ENCODE peak calls at places on chromosomes 13 and 19, in four cellular contexts. One of them, this sample, is unnamed.

GRCh38 chr13:96214804-96215445 is 125.0 kb downstream of the HS6ST3 start:
- DNase-seq in SK-N-SH: no peak
- DNase-seq in K562: peak; percentile 1
- DNase-seq in H1: no peak
- DNase-seq in this sample: no peak

GRCh38 chr13:77374786-77375185 is 47.9 kb upstream of the MYCBP2 start:
- DNase-seq in H1: no peak
- DNase-seq in SK-N-SH: no peak
- DNase-seq in K562: no peak
- DNase-seq in this sample: no peak

GRCh38 chr13:109485136-109485794 is 301.1 kb downstream of the IRS2 start:
- DNase-seq in K562: no peak
- DNase-seq in H1: no peak
- DNase-seq in SK-N-SH: no peak
- DNase-seq in this sample: no peak

GRCh38 chr19:28873301-28873700 is 339.6 kb downstream of the UQCRFS1 start:
- DNase-seq in SK-N-SH: no peak
- DNase-seq in H1: no peak
- DNase-seq in K562: no peak
- DNase-seq in this sample: no peak

GRCh38 chr19:17125052-17125727 is 49.6 kb downstream of the MYO9B start:
- DNase-seq in K562: no peak
- DNase-seq in H1: no peak
- DNase-seq in SK-N-SH: no peak
- DNase-seq in this sample: no peak

GRCh38 chr19:33644284-33644836 is 22.6 kb downstream of the CHST8 start:
- DNase-seq in K562: no peak
- DNase-seq in H1: no peak
- DNase-seq in SK-N-SH: no peak
- DNase-seq in this sample: no peak

GRCh38 chr13:75547917-75548316 is 1.7 kb upstream of the UCHL3 start:
- DNase-seq in SK-N-SH: no peak
- DNase-seq in K562: no peak
- DNase-seq in H1: no peak
- DNase-seq in this sample: no peak

GRCh38 chr19:13026478-13026999 is 31.3 kb downstream of the NFIX start:
- DNase-seq in K562: no peak
- DNase-seq in H1: no peak
- DNase-seq in SK-N-SH: no peak
- DNase-seq in this sample: no peak

DNA sequence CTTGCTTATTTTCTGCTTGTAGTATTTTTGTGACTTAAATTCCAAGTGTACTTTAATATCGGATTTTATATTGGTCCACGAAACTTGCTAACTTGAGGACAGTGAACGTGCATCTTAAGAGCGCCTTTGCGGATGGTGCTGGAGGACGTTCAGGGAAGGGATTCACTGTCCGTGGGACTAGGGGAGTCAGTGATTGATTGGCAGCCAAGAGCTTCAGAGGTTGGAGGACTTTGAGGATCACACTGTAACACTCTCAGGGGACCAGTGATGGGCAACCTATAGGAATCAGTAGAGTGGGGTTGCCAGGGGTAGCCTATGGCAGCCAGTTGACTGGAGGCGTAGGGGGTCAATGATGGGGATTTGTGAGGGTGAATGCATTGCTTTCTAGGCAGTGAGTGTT is 516 bp downstream of the ZNF175 start:
- DNase-seq in H1: no peak
- DNase-seq in K562: peak; percentile 22
- DNase-seq in SK-N-SH: peak; percentile 20
- DNase-seq in this sample: no peak
- TF ChIP-seq TEAD4 in H1: no peak
- TF ChIP-seq TEAD4 in K562: no peak
- TF ChIP-seq TEAD4 in SK-N-SH: no peak
- TF ChIP-seq TEAD4 in this sample: no peak

GRCh38 chr13:112587767-112588489 is at the start of gene TUBGCP3:
- DNase-seq in SK-N-SH: peak; percentile 97
- DNase-seq in H1: no peak
- DNase-seq in K562: peak; percentile 86
- DNase-seq in this sample: peak; percentile 82
- TF ChIP-seq TEAD4 in SK-N-SH: peak; percentile 2
- TF ChIP-seq TEAD4 in H1: peak; percentile 77
- TF ChIP-seq TEAD4 in K562: no peak
- TF ChIP-seq TEAD4 in this sample: peak; percentile 88

GRCh38 chr13:30021611-30022010 is 171.2 kb upstream of the UBL3 start:
- DNase-seq in K562: no peak
- DNase-seq in SK-N-SH: no peak
- DNase-seq in H1: no peak
- DNase-seq in this sample: no peak
- TF ChIP-seq TEAD4 in K562: no peak
- TF ChIP-seq TEAD4 in SK-N-SH: no peak
- TF ChIP-seq TEAD4 in H1: no peak
- TF ChIP-seq TEAD4 in this sample: no peak

GRCh38 chr19:20278342-20278741 is 111.3 kb downstream of the ZNF486 start:
- DNase-seq in H1: no peak
- DNase-seq in K562: no peak
- DNase-seq in SK-N-SH: no peak
- DNase-seq in this sample: no peak
- TF ChIP-seq TEAD4 in H1: no peak
- TF ChIP-seq TEAD4 in K562: no peak
- TF ChIP-seq TEAD4 in SK-N-SH: no peak
- TF ChIP-seq TEAD4 in this sample: no peak

GRCh38 chr13:30671271-30671815 is 53.6 kb downstream of the USPL1 start:
- DNase-seq in H1: no peak
- DNase-seq in K562: no peak
- DNase-seq in SK-N-SH: no peak
- DNase-seq in this sample: no peak

GRCh38 chr13:30673669-30674521 is 56.2 kb downstream of the USPL1 start:
- DNase-seq in H1: peak; percentile 49
- DNase-seq in K562: peak; percentile 85
- DNase-seq in SK-N-SH: peak; percentile 97
- DNase-seq in this sample: peak; percentile 85

GRCh38 chr13:30679483-30680330 is 55.6 kb upstream of the ALOX5AP start:
- DNase-seq in H1: no peak
- DNase-seq in K562: no peak
- DNase-seq in SK-N-SH: peak; percentile 68
- DNase-seq in this sample: peak; percentile 36

GRCh38 chr13:30681489-30682242 is 53.7 kb upstream of the ALOX5AP start:
- DNase-seq in SK-N-SH: peak; percentile 31
- DNase-seq in H1: no peak
- DNase-seq in K562: no peak
- DNase-seq in this sample: no peak

DNA sequence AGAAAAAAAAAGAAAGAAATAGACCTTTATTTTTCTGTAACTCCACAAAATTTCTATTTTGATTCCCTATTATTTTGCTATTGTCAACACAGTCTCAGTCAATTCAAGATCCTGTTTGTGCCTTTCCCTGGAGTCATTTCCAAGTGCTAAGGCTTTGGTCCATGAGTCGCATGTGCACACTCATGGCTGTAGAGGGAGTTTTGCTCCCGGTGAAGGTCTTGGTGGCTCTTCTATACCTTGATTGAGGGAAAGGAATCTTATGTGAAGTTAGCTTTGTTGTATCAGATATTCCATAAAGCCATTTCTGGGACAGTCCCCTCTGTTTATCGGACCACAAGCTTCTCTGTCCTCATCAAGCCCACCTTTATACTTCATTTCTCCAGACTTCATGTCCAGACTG is 58.7 kb upstream of the ALOX5AP start:
- DNase-seq in K562: peak; percentile 12
- DNase-seq in SK-N-SH: no peak
- DNase-seq in H1: no peak
- DNase-seq in this sample: no peak
- TF ChIP-seq TEAD4 in K562: no peak
- TF ChIP-seq TEAD4 in SK-N-SH: no peak
- TF ChIP-seq TEAD4 in H1: no peak
- TF ChIP-seq TEAD4 in this sample: no peak

GRCh38 chr13:46637213-46637612 is 84.2 kb downstream of the LRCH1 start:
- DNase-seq in H1: no peak
- DNase-seq in SK-N-SH: no peak
- DNase-seq in K562: no peak
- DNase-seq in this sample: no peak
- TF ChIP-seq TEAD4 in H1: no peak
- TF ChIP-seq TEAD4 in SK-N-SH: no peak
- TF ChIP-seq TEAD4 in K562: no peak
- TF ChIP-seq TEAD4 in this sample: no peak

GRCh38 chr13:49972709-49973108 is 24.1 kb upstream of the TRIM13 start:
- DNase-seq in K562: no peak
- DNase-seq in H1: no peak
- DNase-seq in SK-N-SH: no peak
- DNase-seq in this sample: no peak
- TF ChIP-seq TEAD4 in K562: no peak
- TF ChIP-seq TEAD4 in H1: no peak
- TF ChIP-seq TEAD4 in SK-N-SH: no peak
- TF ChIP-seq TEAD4 in this sample: no peak

DNA sequence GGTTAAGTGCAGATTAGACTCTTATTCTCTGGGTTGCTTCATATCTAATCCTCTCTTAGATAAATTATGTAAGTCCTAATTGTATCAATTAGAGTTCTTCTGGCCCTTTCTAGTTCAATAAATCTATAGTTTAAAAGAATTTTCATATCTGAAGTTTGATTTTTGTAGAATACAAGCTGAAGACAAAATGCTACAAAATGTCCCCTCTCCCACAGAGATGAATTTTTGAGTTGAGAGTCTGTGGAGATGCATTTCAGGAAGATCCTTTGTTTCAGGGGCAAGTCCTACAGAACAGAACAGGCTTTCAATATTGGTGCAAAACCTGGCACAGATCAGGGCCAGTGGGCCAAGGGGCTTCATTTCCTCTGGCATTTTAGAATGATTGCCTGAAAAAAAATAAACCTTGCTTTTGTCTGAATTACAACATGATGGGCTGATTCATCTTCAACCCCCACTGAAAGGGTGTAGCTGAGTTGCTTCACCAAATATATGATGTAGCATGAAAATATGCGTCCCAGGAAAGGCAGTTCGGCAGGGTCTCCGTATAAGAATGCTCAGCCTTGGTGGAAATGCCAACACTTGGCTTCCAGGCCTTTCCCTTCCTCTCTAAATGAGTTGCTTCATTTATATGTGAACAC is 6.4 kb upstream of the IPO5 start:
- DNase-seq in K562: no peak
- DNase-seq in H1: no peak
- DNase-seq in SK-N-SH: no peak
- DNase-seq in this sample: no peak
- TF ChIP-seq TEAD4 in K562: no peak
- TF ChIP-seq TEAD4 in H1: no peak
- TF ChIP-seq TEAD4 in SK-N-SH: peak; percentile 33
- TF ChIP-seq TEAD4 in this sample: no peak

GRCh38 chr13:113064534-113065405 is 40.8 kb upstream of the F7 start:
- DNase-seq in SK-N-SH: no peak
- DNase-seq in K562: peak; percentile 39
- DNase-seq in H1: no peak
- DNase-seq in this sample: no peak
- TF ChIP-seq TEAD4 in SK-N-SH: no peak
- TF ChIP-seq TEAD4 in K562: no peak
- TF ChIP-seq TEAD4 in H1: no peak
- TF ChIP-seq TEAD4 in this sample: no peak

DNA sequence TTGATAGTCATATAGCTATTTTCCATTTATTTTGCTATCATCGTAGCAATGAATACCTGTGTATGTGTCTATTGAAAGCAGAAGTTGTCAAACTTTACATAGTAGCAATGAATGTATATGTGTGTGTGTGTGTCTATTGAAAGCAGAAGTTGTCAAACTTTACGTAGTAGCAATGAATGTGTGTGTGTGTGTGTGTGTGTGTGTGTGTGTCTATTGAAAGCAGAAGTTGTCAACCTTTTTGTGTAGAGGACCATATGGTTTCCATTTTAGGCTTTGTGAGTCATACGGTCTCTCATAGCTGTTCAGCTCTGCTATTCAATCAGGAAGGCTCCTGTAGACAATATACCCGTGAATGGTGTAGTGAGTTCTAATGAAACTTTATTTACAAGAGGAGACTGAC is 20.8 kb downstream of the NLRP4 start:
- DNase-seq in H1: no peak
- DNase-seq in SK-N-SH: no peak
- DNase-seq in K562: no peak
- DNase-seq in this sample: no peak
- TF ChIP-seq TEAD4 in H1: no peak
- TF ChIP-seq TEAD4 in SK-N-SH: no peak
- TF ChIP-seq TEAD4 in K562: no peak
- TF ChIP-seq TEAD4 in this sample: no peak

This sample was measured in WTC11.